ENCODE peak calls at places on chromosomes 12 and 14, in five cellular contexts. H is endodermal cell, F is mesenchymal stem cell, O is upper lobe of right lung, T is small intestine. G is an unnamed sample.

GRCh38 chr14:58697927-58698641 is 60.3 kb downstream of the DACT1 start:
- DNase-seq in O (no peak), T (peak), H (no peak), F (no peak), G (peak)

GRCh38 chr12:52010152-52010622 is 3.4 kb downstream of the TAMALIN start:
- DNase-seq in F (peak), T (no peak), O (peak), H (peak), G (peak)

GRCh38 chr12:65882504-65882903 is 58.2 kb downstream of the HMGA2 start:
- DNase-seq in T (no peak), F (no peak), O (no peak), H (no peak), G (no peak)

GRCh38 chr14:21300892-21301291 is 21.0 kb downstream of the RPGRIP1 start:
- DNase-seq in T (no peak), H (peak), O (peak), F (no peak), G (peak)

GRCh38 chr14:74955229-74955999 is at the start of gene PGF:
- DNase-seq in T (peak), O (peak), F (peak), H (peak), G (peak)

GRCh38 chr12:98997899-98998298 is 352.8 kb downstream of the APAF1 start:
- DNase-seq in T (no peak), H (no peak), O (no peak), F (no peak), G (no peak)

GRCh38 chr12:46224401-46224800 is 44.4 kb downstream of the SLC38A1 start:
- DNase-seq in H (no peak), F (no peak), T (no peak), O (no peak), G (no peak)

GRCh38 chr12:3527181-3527580 is 36.2 kb downstream of the PRMT8 start:
- DNase-seq in H (no peak), O (no peak), T (no peak), F (peak), G (no peak)

GRCh38 chr12:54051081-54051912 is 2.3 kb upstream of the HOXC4 start:
- DNase-seq in T (peak), F (no peak), H (peak), O (peak), G (no peak)

GRCh38 chr12:19695244-19696098 is 256.2 kb downstream of the AEBP2 start:
- DNase-seq in T (no peak), H (no peak), O (no peak), F (no peak), G (no peak)
- H3K27ac ChIP-seq in T (no peak), H (no peak), O (no peak), F (no peak), G (no peak)

GRCh38 chr12:104226672-104227071 is 11.1 kb downstream of the TXNRD1 start:
- DNase-seq in F (no peak), H (no peak), T (no peak), O (no peak), G (no peak)
- H3K27ac ChIP-seq in F (no peak), H (no peak), T (no peak), O (no peak), G (no peak)

GRCh38 chr12:127162307-127162706 is 1104.7 kb upstream of the TMEM132C start:
- DNase-seq in H (peak), O (no peak), T (no peak), F (peak), G (no peak)

GRCh38 chr12:127158385-127159061 is 1108.4 kb upstream of the TMEM132C start:
- DNase-seq in H (no peak), O (no peak), T (no peak), F (no peak), G (no peak)

GRCh38 chr12:127165567-127166392 is 1101.2 kb upstream of the TMEM132C start:
- DNase-seq in H (peak), T (peak), F (peak), O (peak), G (peak)

GRCh38 chr12:127161466-127161865 is 1105.5 kb upstream of the TMEM132C start:
- DNase-seq in O (no peak), F (no peak), T (no peak), H (no peak), G (no peak)

GRCh38 chr12:127162902-127163301 is 1104.1 kb upstream of the TMEM132C start:
- DNase-seq in F (peak), O (no peak), T (no peak), H (no peak), G (no peak)
- H3K27ac ChIP-seq in F (peak), O (no peak), T (no peak), H (no peak), G (no peak)

GRCh38 chr14:32560213-32560857 is 231.2 kb downstream of the AKAP6 start:
- DNase-seq in O (no peak), F (peak), H (peak), T (peak), G (no peak)
- H3K27ac ChIP-seq in O (no peak), F (no peak), H (no peak), T (no peak), G (peak)